ENCODE peak calls at places on chromosomes 3 and 15, in nine cellular contexts. L is stromal cell of bone marrow, Z is astrocyte, E is lung, D is left colon, O is kidney tubule cell, I is sciatic nerve, H is brain microvascular endothelial cell, A is activated T-cell treated with anti-CD3 and anti-CD28 coated beads for 1 hour. C is an unnamed sample.

GRCh38 chr15:77474310-77474986 is 53.8 kb downstream of the HMG20A start:
- DNase-seq in L (no peak), Z (no peak), E (peak; percentile 57), D (no peak), O (no peak), I (no peak), H (no peak), A (no peak), C (no peak)

GRCh38 chr3:111723293-111723963 is 128.3 kb upstream of the ZBED2 start:
- DNase-seq in L (peak; percentile 59), Z (peak; percentile 92), E (no peak), D (no peak), O (peak; percentile 48), I (no peak), H (peak; percentile 74), A (no peak), C (no peak)

GRCh38 chr3:73213906-73214305 is 152.4 kb downstream of the EBLN2 start:
- DNase-seq in L (peak; percentile 18), Z (peak; percentile 87), E (no peak), D (no peak), O (no peak), I (no peak), H (no peak), A (no peak), C (no peak)

GRCh38 chr3:160981217-160981938 is 123.8 kb downstream of the B3GALNT1 start:
- DNase-seq in L (peak; percentile 18), Z (peak; percentile 8), E (peak; percentile 44), D (no peak), O (no peak), I (no peak), H (no peak), A (no peak), C (no peak)

GRCh38 chr3:87997298-87997697 is 61.5 kb downstream of the CGGBP1 start:
- DNase-seq in L (peak; percentile 30), Z (no peak), E (no peak), D (no peak), O (peak; percentile 80), I (no peak), H (peak; percentile 79), A (no peak), C (no peak)

GRCh38 chr3:33732394-33732793 is 14.3 kb upstream of the CLASP2 start:
- DNase-seq in L (no peak), Z (no peak), E (no peak), D (no peak), O (no peak), I (no peak), H (no peak), A (no peak), C (no peak)

GRCh38 chr15:35725353-35725752 is 179.4 kb upstream of the DPH6 start:
- DNase-seq in L (peak; percentile 14), Z (peak; percentile 78), E (no peak), D (no peak), O (no peak), I (no peak), H (peak; percentile 49), A (no peak), C (no peak)

GRCh38 chr3:15758297-15758696 is 39.5 kb downstream of the ANKRD28 start:
- DNase-seq in L (peak; percentile 14), Z (no peak), E (no peak), D (no peak), O (no peak), I (no peak), H (no peak), A (no peak), C (no peak)

GRCh38 chr3:125461896-125462295 is 58.1 kb downstream of the SNX4 start:
- DNase-seq in L (no peak), Z (no peak), E (no peak), D (no peak), O (no peak), I (no peak), H (no peak), A (no peak), C (no peak)

GRCh38 chr15:56805466-56806146 is 72.3 kb upstream of the ZNF280D start:
- DNase-seq in L (peak; percentile 60), Z (peak; percentile 91), E (no peak), D (no peak), O (peak; percentile 70), I (no peak), H (peak; percentile 91), A (no peak), C (no peak)

GRCh38 chr3:71026634-71027578 is 556.6 kb downstream of the FOXP1 start:
- DNase-seq in L (no peak), Z (no peak), E (no peak), D (no peak), O (peak; percentile 9), I (no peak), H (no peak), A (no peak), C (no peak)

GRCh38 chr15:48358681-48359152 is 27.5 kb downstream of the DUT start:
- DNase-seq in L (no peak), Z (peak; percentile 39), E (no peak), D (no peak), O (no peak), I (no peak), H (no peak), A (no peak), C (no peak)

GRCh38 chr15:67149068-67149841 is 83.9 kb downstream of the SMAD3 start:
- DNase-seq in L (no peak), Z (no peak), E (no peak), D (no peak), O (no peak), I (peak; percentile 27), H (no peak), A (no peak), C (no peak)

GRCh38 chr3:69115731-69116130 is 6.7 kb downstream of the LMOD3 start:
- DNase-seq in L (no peak), Z (peak; percentile 38), E (no peak), D (no peak), O (peak; percentile 13), I (no peak), H (no peak), A (no peak), C (no peak)

GRCh38 chr15:63517614-63518013 is 13.2 kb downstream of the USP3 start:
- DNase-seq in L (no peak), Z (no peak), E (no peak), D (no peak), O (peak; percentile 53), I (no peak), H (no peak), A (no peak), C (no peak)

GRCh38 chr3:156637480-156638022 is 36.8 kb upstream of the TIPARP start:
- DNase-seq in L (no peak), Z (no peak), E (no peak), D (no peak), O (peak; percentile 75), I (no peak), H (no peak), A (no peak), C (no peak)

GRCh38 chr15:39786444-39787056 is 3.9 kb upstream of the FSIP1 start:
- DNase-seq in L (peak; percentile 51), Z (peak; percentile 38), E (no peak), D (no peak), O (peak; percentile 70), I (no peak), H (no peak), A (no peak), C (no peak)

GRCh38 chr3:5006755-5007202 is 27.5 kb downstream of the BHLHE40 start:
- DNase-seq in L (no peak), Z (no peak), E (no peak), D (no peak), O (peak; percentile 43), I (no peak), H (no peak), A (peak; percentile 34), C (peak; percentile 68)

GRCh38 chr15:66881173-66881905 is 179.3 kb downstream of the SMAD6 start:
- DNase-seq in L (no peak), Z (no peak), E (peak; percentile 20), D (no peak), O (no peak), I (no peak), H (no peak), A (no peak), C (peak; percentile 37)

GRCh38 chr3:38084019-38084968 is 45.3 kb downstream of the DLEC1 start:
- DNase-seq in L (peak; percentile 5), Z (peak; percentile 17), E (no peak), D (no peak), O (no peak), I (no peak), H (no peak), A (no peak), C (no peak)

GRCh38 chr3:59608356-59608755 is 558.5 kb upstream of the CFAP20DC start:
- DNase-seq in L (no peak), Z (no peak), E (no peak), D (no peak), O (no peak), I (no peak), H (no peak), A (no peak), C (no peak)

GRCh38 chr3:189458536-189458935 is 172.7 kb upstream of the TP63 start:
- DNase-seq in L (no peak), Z (peak; percentile 27), E (no peak), D (no peak), O (peak; percentile 26), I (no peak), H (peak; percentile 29), A (no peak), C (no peak)

GRCh38 chr3:174857301-174857700 is 1.8 kb upstream of the NAALADL2 start:
- DNase-seq in L (no peak), Z (no peak), E (no peak), D (no peak), O (no peak), I (no peak), H (no peak), A (no peak), C (no peak)

GRCh38 chr3:134312072-134312872 is 61.6 kb upstream of the RYK start:
- DNase-seq in L (no peak), Z (peak; percentile 82), E (peak; percentile 86), D (no peak), O (peak; percentile 97), I (peak; percentile 68), H (no peak), A (no peak), C (no peak)

GRCh38 chr15:54722342-54722986 is 474.3 kb downstream of the RSL24D1 start:
- DNase-seq in L (no peak), Z (no peak), E (no peak), D (no peak), O (no peak), I (no peak), H (no peak), A (no peak), C (no peak)

GRCh38 chr15:94610069-94610863 is 378.9 kb downstream of the MCTP2 start:
- DNase-seq in L (no peak), Z (no peak), E (no peak), D (no peak), O (no peak), I (no peak), H (no peak), A (no peak), C (no peak)

GRCh38 chr3:68876112-68876713 is 56.1 kb downstream of the TAFA4 start:
- DNase-seq in L (peak; percentile 45), Z (peak; percentile 35), E (no peak), D (no peak), O (peak; percentile 65), I (no peak), H (peak; percentile 58), A (no peak), C (no peak)

GRCh38 chr3:54042259-54042823 is 80.0 kb upstream of the CACNA2D3 start:
- DNase-seq in L (no peak), Z (no peak), E (no peak), D (no peak), O (peak; percentile 73), I (no peak), H (no peak), A (no peak), C (no peak)

GRCh38 chr15:25784141-25784540 is 79.0 kb downstream of the ATP10A start:
- DNase-seq in L (no peak), Z (no peak), E (no peak), D (peak; percentile 16), O (no peak), I (no peak), H (no peak), A (no peak), C (no peak)

GRCh38 chr3:15174953-15175352 is 31.1 kb upstream of the CAPN7 start:
- DNase-seq in L (no peak), Z (no peak), E (no peak), D (no peak), O (no peak), I (no peak), H (no peak), A (no peak), C (no peak)

GRCh38 chr15:60523056-60523455 is 44.1 kb upstream of the ICE2 start:
- DNase-seq in L (peak; percentile 34), Z (peak; percentile 43), E (no peak), D (no peak), O (peak; percentile 10), I (no peak), H (peak; percentile 6), A (no peak), C (no peak)